ENCODE peak calls at places on chromosomes 13 and 19, in nine cellular contexts. One of them, this sample, is unnamed.

GRCh38 chr19:14416743-14417214 is 2.4 kb downstream of the DDX39A start:
- DNase-seq in HepG2: no peak
- DNase-seq in IMR-90: no peak
- DNase-seq in neural progenitor cell: no peak
- DNase-seq in mesendoderm: no peak
- DNase-seq in MM.1S: no peak
- DNase-seq in neuronal stem cell: no peak
- DNase-seq in GM23248: peak; percentile 70
- DNase-seq in GM23338: no peak
- DNase-seq in this sample: no peak

GRCh38 chr19:41815301-41815700 is 18.9 kb downstream of the CEACAM3 start:
- DNase-seq in HepG2: no peak
- DNase-seq in IMR-90: no peak
- DNase-seq in neural progenitor cell: no peak
- DNase-seq in mesendoderm: no peak
- DNase-seq in MM.1S: no peak
- DNase-seq in neuronal stem cell: no peak
- DNase-seq in GM23248: no peak
- DNase-seq in GM23338: no peak
- DNase-seq in this sample: no peak

GRCh38 chr13:30565658-30566057 is 52.1 kb upstream of the USPL1 start:
- DNase-seq in HepG2: no peak
- DNase-seq in IMR-90: no peak
- DNase-seq in neural progenitor cell: no peak
- DNase-seq in mesendoderm: no peak
- DNase-seq in MM.1S: no peak
- DNase-seq in neuronal stem cell: no peak
- DNase-seq in GM23248: no peak
- DNase-seq in GM23338: no peak
- DNase-seq in this sample: peak; percentile 33

GRCh38 chr19:1917926-1918325 is 12.7 kb downstream of the ADAT3 start:
- DNase-seq in HepG2: no peak
- DNase-seq in IMR-90: no peak
- DNase-seq in neural progenitor cell: no peak
- DNase-seq in mesendoderm: no peak
- DNase-seq in MM.1S: no peak
- DNase-seq in neuronal stem cell: no peak
- DNase-seq in GM23248: no peak
- DNase-seq in GM23338: no peak
- DNase-seq in this sample: no peak

GRCh38 chr19:15551183-15552004 is 43.1 kb downstream of the CYP4F22 start:
- DNase-seq in HepG2: peak; percentile 38
- DNase-seq in IMR-90: no peak
- DNase-seq in neural progenitor cell: no peak
- DNase-seq in mesendoderm: peak; percentile 23
- DNase-seq in MM.1S: no peak
- DNase-seq in neuronal stem cell: no peak
- DNase-seq in GM23248: peak; percentile 47
- DNase-seq in GM23338: peak; percentile 91
- DNase-seq in this sample: no peak

GRCh38 chr13:29861694-29862110 is 11.3 kb upstream of the UBL3 start:
- DNase-seq in HepG2: peak; percentile 52
- DNase-seq in IMR-90: peak; percentile 97
- DNase-seq in neural progenitor cell: no peak
- DNase-seq in mesendoderm: peak; percentile 68
- DNase-seq in MM.1S: no peak
- DNase-seq in neuronal stem cell: no peak
- DNase-seq in GM23248: peak; percentile 99
- DNase-seq in GM23338: no peak
- DNase-seq in this sample: peak; percentile 98

GRCh38 chr19:14434543-14435319 is 1.6 kb downstream of the PKN1 start:
- DNase-seq in HepG2: peak; percentile 72
- DNase-seq in IMR-90: peak; percentile 72
- DNase-seq in neural progenitor cell: no peak
- DNase-seq in mesendoderm: no peak
- DNase-seq in MM.1S: no peak
- DNase-seq in neuronal stem cell: no peak
- DNase-seq in GM23248: peak; percentile 92
- DNase-seq in GM23338: no peak
- DNase-seq in this sample: peak; percentile 61

GRCh38 chr19:40592170-40592569 is 9.0 kb upstream of the LTBP4 start:
- DNase-seq in HepG2: peak; percentile 36
- DNase-seq in IMR-90: peak; percentile 76
- DNase-seq in neural progenitor cell: peak; percentile 44
- DNase-seq in mesendoderm: peak; percentile 79
- DNase-seq in MM.1S: peak; percentile 73
- DNase-seq in neuronal stem cell: no peak
- DNase-seq in GM23248: peak; percentile 63
- DNase-seq in GM23338: peak; percentile 89
- DNase-seq in this sample: peak; percentile 69

GRCh38 chr19:55544776-55545439 is 435 bp downstream of the SBK3 start:
- DNase-seq in HepG2: peak; percentile 35
- DNase-seq in IMR-90: no peak
- DNase-seq in neural progenitor cell: no peak
- DNase-seq in mesendoderm: no peak
- DNase-seq in MM.1S: no peak
- DNase-seq in neuronal stem cell: no peak
- DNase-seq in GM23248: no peak
- DNase-seq in GM23338: no peak
- DNase-seq in this sample: no peak

GRCh38 chr13:81929988-81930387 is 1589.1 kb upstream of the SPRY2 start:
- DNase-seq in HepG2: peak; percentile 14
- DNase-seq in IMR-90: no peak
- DNase-seq in neural progenitor cell: peak; percentile 61
- DNase-seq in mesendoderm: peak; percentile 88
- DNase-seq in MM.1S: no peak
- DNase-seq in neuronal stem cell: peak; percentile 18
- DNase-seq in GM23248: peak; percentile 14
- DNase-seq in GM23338: peak; percentile 87
- DNase-seq in this sample: no peak

GRCh38 chr19:17234911-17235617 is 9.0 kb downstream of the OCEL1 start:
- DNase-seq in HepG2: no peak
- DNase-seq in IMR-90: peak; percentile 38
- DNase-seq in neural progenitor cell: peak; percentile 76
- DNase-seq in mesendoderm: peak; percentile 77
- DNase-seq in MM.1S: peak; percentile 66
- DNase-seq in neuronal stem cell: no peak
- DNase-seq in GM23248: peak; percentile 73
- DNase-seq in GM23338: peak; percentile 85
- DNase-seq in this sample: no peak

GRCh38 chr13:53206455-53206854 is 177.8 kb downstream of the OLFM4 start:
- DNase-seq in HepG2: no peak
- DNase-seq in IMR-90: no peak
- DNase-seq in neural progenitor cell: no peak
- DNase-seq in mesendoderm: peak; percentile 34
- DNase-seq in MM.1S: no peak
- DNase-seq in neuronal stem cell: no peak
- DNase-seq in GM23248: peak; percentile 24
- DNase-seq in GM23338: peak; percentile 53
- DNase-seq in this sample: no peak

GRCh38 chr13:20492641-20493040 is 33.0 kb downstream of the CRYL1 start:
- DNase-seq in HepG2: peak; percentile 46
- DNase-seq in IMR-90: peak; percentile 65
- DNase-seq in neural progenitor cell: peak; percentile 41
- DNase-seq in mesendoderm: peak; percentile 55
- DNase-seq in MM.1S: no peak
- DNase-seq in neuronal stem cell: no peak
- DNase-seq in GM23248: peak; percentile 52
- DNase-seq in GM23338: peak; percentile 62
- DNase-seq in this sample: peak; percentile 29

GRCh38 chr13:40388617-40389016 is 277.8 kb downstream of the FOXO1 start:
- DNase-seq in HepG2: no peak
- DNase-seq in IMR-90: peak; percentile 3
- DNase-seq in neural progenitor cell: no peak
- DNase-seq in mesendoderm: no peak
- DNase-seq in MM.1S: peak; percentile 77
- DNase-seq in neuronal stem cell: no peak
- DNase-seq in GM23248: no peak
- DNase-seq in GM23338: no peak
- DNase-seq in this sample: peak; percentile 41

GRCh38 chr19:36547001-36547732 is 19.1 kb upstream of the ZNF260 start:
- DNase-seq in HepG2: no peak
- DNase-seq in IMR-90: peak; percentile 3
- DNase-seq in neural progenitor cell: no peak
- DNase-seq in mesendoderm: peak; percentile 66
- DNase-seq in MM.1S: no peak
- DNase-seq in neuronal stem cell: no peak
- DNase-seq in GM23248: peak; percentile 3
- DNase-seq in GM23338: peak; percentile 34
- DNase-seq in this sample: peak; percentile 12

GRCh38 chr19:40191836-40192646 is 815 bp downstream of the MAP3K10 start:
- DNase-seq in HepG2: no peak
- DNase-seq in IMR-90: peak; percentile 19
- DNase-seq in neural progenitor cell: peak; percentile 89
- DNase-seq in mesendoderm: peak; percentile 77
- DNase-seq in MM.1S: peak; percentile 22
- DNase-seq in neuronal stem cell: peak; percentile 61
- DNase-seq in GM23248: peak; percentile 61
- DNase-seq in GM23338: peak; percentile 85
- DNase-seq in this sample: no peak

GRCh38 chr19:7386308-7386707 is 37.6 kb downstream of the ARHGEF18 start:
- DNase-seq in HepG2: no peak
- DNase-seq in IMR-90: no peak
- DNase-seq in neural progenitor cell: no peak
- DNase-seq in mesendoderm: peak; percentile 59
- DNase-seq in MM.1S: no peak
- DNase-seq in neuronal stem cell: no peak
- DNase-seq in GM23248: no peak
- DNase-seq in GM23338: peak; percentile 52
- DNase-seq in this sample: no peak

GRCh38 chr13:114064516-114065140 is 67.8 kb downstream of the RASA3 start:
- DNase-seq in HepG2: no peak
- DNase-seq in IMR-90: peak; percentile 40
- DNase-seq in neural progenitor cell: peak; percentile 90
- DNase-seq in mesendoderm: no peak
- DNase-seq in MM.1S: peak; percentile 60
- DNase-seq in neuronal stem cell: peak; percentile 79
- DNase-seq in GM23248: peak; percentile 66
- DNase-seq in GM23338: no peak
- DNase-seq in this sample: no peak

GRCh38 chr19:41545547-41545946 is 30.4 kb upstream of the CEACAM21 start:
- DNase-seq in HepG2: no peak
- DNase-seq in IMR-90: no peak
- DNase-seq in neural progenitor cell: no peak
- DNase-seq in mesendoderm: no peak
- DNase-seq in MM.1S: no peak
- DNase-seq in neuronal stem cell: no peak
- DNase-seq in GM23248: no peak
- DNase-seq in GM23338: no peak
- DNase-seq in this sample: no peak

GRCh38 chr13:34155931-34156607 is 338.1 kb downstream of the RFC3 start:
- DNase-seq in HepG2: no peak
- DNase-seq in IMR-90: peak; percentile 39
- DNase-seq in neural progenitor cell: no peak
- DNase-seq in mesendoderm: peak; percentile 34
- DNase-seq in MM.1S: no peak
- DNase-seq in neuronal stem cell: no peak
- DNase-seq in GM23248: peak; percentile 49
- DNase-seq in GM23338: no peak
- DNase-seq in this sample: peak; percentile 80

GRCh38 chr13:25660996-25661395 is 289.2 kb downstream of the ATP8A2 start:
- DNase-seq in HepG2: no peak
- DNase-seq in IMR-90: no peak
- DNase-seq in neural progenitor cell: no peak
- DNase-seq in mesendoderm: no peak
- DNase-seq in MM.1S: no peak
- DNase-seq in neuronal stem cell: no peak
- DNase-seq in GM23248: no peak
- DNase-seq in GM23338: peak; percentile 22
- DNase-seq in this sample: no peak

GRCh38 chr13:74219571-74219970 is 85.4 kb upstream of the KLF12 start:
- DNase-seq in HepG2: no peak
- DNase-seq in IMR-90: peak; percentile 44
- DNase-seq in neural progenitor cell: no peak
- DNase-seq in mesendoderm: no peak
- DNase-seq in MM.1S: no peak
- DNase-seq in neuronal stem cell: no peak
- DNase-seq in GM23248: no peak
- DNase-seq in GM23338: no peak
- DNase-seq in this sample: peak; percentile 40

DNA sequence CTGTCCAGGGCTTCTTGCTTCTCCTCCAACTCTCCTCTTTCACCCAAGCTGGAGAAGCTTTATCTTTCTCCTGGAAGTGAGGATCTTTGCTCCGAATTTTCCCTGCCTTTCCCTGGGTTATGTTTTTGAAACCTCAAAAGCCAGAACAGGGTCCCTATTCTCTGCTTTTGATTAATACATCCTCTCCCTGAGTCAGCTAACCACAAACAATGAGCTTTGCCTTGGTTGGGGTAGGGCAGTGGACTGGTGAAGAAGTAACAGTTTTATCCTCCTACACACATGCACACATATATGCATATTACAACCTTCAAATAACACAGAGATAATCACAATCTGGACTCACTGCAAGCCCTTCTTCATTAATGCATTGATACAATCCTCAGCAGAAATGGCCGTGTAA is 44.6 kb downstream of the DLEU7 start:
- DNase-seq in HepG2: no peak
- DNase-seq in IMR-90: no peak
- DNase-seq in neural progenitor cell: no peak
- DNase-seq in mesendoderm: no peak
- DNase-seq in MM.1S: no peak
- DNase-seq in neuronal stem cell: no peak
- DNase-seq in GM23248: peak; percentile 61
- DNase-seq in GM23338: no peak
- DNase-seq in this sample: peak; percentile 78
- H3K4me3 ChIP-seq in HepG2: no peak overlapping the region
- H3K4me3 ChIP-seq in IMR-90: no peak overlapping the region
- H3K4me3 ChIP-seq in neural progenitor cell: no peak overlapping the region
- H3K4me3 ChIP-seq in mesendoderm: no peak overlapping the region
- H3K4me3 ChIP-seq in MM.1S: no peak overlapping the region
- H3K4me3 ChIP-seq in neuronal stem cell: no peak overlapping the region
- H3K4me3 ChIP-seq in GM23248: no peak overlapping the region
- H3K4me3 ChIP-seq in GM23338: no peak overlapping the region
- H3K4me3 ChIP-seq in this sample: no peak overlapping the region

GRCh38 chr19:19527371-19527656 is 1.4 kb upstream of the YJEFN3 start:
- DNase-seq in HepG2: no peak
- DNase-seq in IMR-90: no peak
- DNase-seq in neural progenitor cell: no peak
- DNase-seq in mesendoderm: no peak
- DNase-seq in MM.1S: no peak
- DNase-seq in neuronal stem cell: no peak
- DNase-seq in GM23248: no peak
- DNase-seq in GM23338: no peak
- DNase-seq in this sample: no peak
- H3K4me2 ChIP-seq in HepG2: no peak overlapping the region
- H3K4me2 ChIP-seq in IMR-90: no peak overlapping the region
- H3K4me2 ChIP-seq in neural progenitor cell: no peak overlapping the region
- H3K4me2 ChIP-seq in mesendoderm: no peak overlapping the region
- H3K4me2 ChIP-seq in MM.1S: no peak overlapping the region
- H3K4me2 ChIP-seq in neuronal stem cell: no peak overlapping the region
- H3K4me2 ChIP-seq in GM23248: no peak overlapping the region
- H3K4me2 ChIP-seq in GM23338: no peak overlapping the region
- H3K4me2 ChIP-seq in this sample: no peak overlapping the region

GRCh38 chr19:48308695-48309586 is 16.4 kb upstream of the EMP3 start:
- DNase-seq in HepG2: peak; percentile 71
- DNase-seq in IMR-90: no peak
- DNase-seq in neural progenitor cell: peak; percentile 55
- DNase-seq in mesendoderm: peak; percentile 75
- DNase-seq in MM.1S: no peak
- DNase-seq in neuronal stem cell: no peak
- DNase-seq in GM23248: no peak
- DNase-seq in GM23338: peak; percentile 61
- DNase-seq in this sample: no peak
- H3K4me1 ChIP-seq in HepG2: peaks cover 30% of the 10 kb centered on the region
- H3K4me1 ChIP-seq in IMR-90: peaks cover 2% of the 10 kb centered on the region
- H3K4me1 ChIP-seq in neural progenitor cell: peaks cover 9% of the 10 kb centered on the region
- H3K4me1 ChIP-seq in mesendoderm: no peaks in the 10 kb centered on the region
- H3K4me1 ChIP-seq in MM.1S: no peaks in the 10 kb centered on the region
- H3K4me1 ChIP-seq in neuronal stem cell: peaks cover 2% of the 10 kb centered on the region
- H3K4me1 ChIP-seq in GM23248: no peaks in the 10 kb centered on the region
- H3K4me1 ChIP-seq in GM23338: no peaks in the 10 kb centered on the region
- H3K4me1 ChIP-seq in this sample: no peaks in the 10 kb centered on the region

GRCh38 chr19:54341295-54341694 is 2.3 kb upstream of the LILRA4 start:
- DNase-seq in HepG2: no peak
- DNase-seq in IMR-90: no peak
- DNase-seq in neural progenitor cell: no peak
- DNase-seq in mesendoderm: no peak
- DNase-seq in MM.1S: no peak
- DNase-seq in neuronal stem cell: no peak
- DNase-seq in GM23248: no peak
- DNase-seq in GM23338: peak; percentile 38
- DNase-seq in this sample: no peak
- H3K4me3 ChIP-seq in HepG2: no peak overlapping the region
- H3K4me3 ChIP-seq in IMR-90: no peak overlapping the region
- H3K4me3 ChIP-seq in neural progenitor cell: no peak overlapping the region
- H3K4me3 ChIP-seq in mesendoderm: no peak overlapping the region
- H3K4me3 ChIP-seq in MM.1S: no peak overlapping the region
- H3K4me3 ChIP-seq in neuronal stem cell: no peak overlapping the region
- H3K4me3 ChIP-seq in GM23248: no peak overlapping the region
- H3K4me3 ChIP-seq in GM23338: no peak overlapping the region
- H3K4me3 ChIP-seq in this sample: no peak overlapping the region

This sample was measured in astrocyte.